ENCODE peak calls at places on chromosome 15, in seven cellular contexts. W, O, K, R, G, F and P are unnamed samples.

GRCh38 chr15:64776402-64776786 is 1.0 kb upstream of the RBPMS2 start:
- DNase-seq in W (no peak), O (no peak), K (no peak), R (no peak), G (no peak), F (no peak), P (peak; percentile 64)

GRCh38 chr15:57156210-57156887 is 220.0 kb upstream of the CGNL1 start:
- DNase-seq in W (no peak), O (no peak), K (no peak), R (no peak), G (no peak), F (no peak), P (no peak)

GRCh38 chr15:68383161-68384074 is 48.5 kb downstream of the ITGA11 start:
- DNase-seq in W (peak; percentile 48), O (no peak), K (peak; percentile 64), R (peak; percentile 57), G (peak; percentile 61), F (no peak), P (peak; percentile 49)

GRCh38 chr15:73593278-73594074 is 39.7 kb downstream of the NPTN start:
- DNase-seq in W (peak; percentile 53), O (no peak), K (peak; percentile 67), R (no peak), G (no peak), F (no peak), P (no peak)

GRCh38 chr15:45424429-45424828 is 46.1 kb upstream of the GATM start:
- DNase-seq in W (no peak), O (no peak), K (no peak), R (no peak), G (no peak), F (no peak), P (no peak)

GRCh38 chr15:83626171-83626802 is 27.6 kb upstream of the ADAMTSL3 start:
- DNase-seq in W (no peak), O (peak; percentile 76), K (peak; percentile 11), R (no peak), G (no peak), F (no peak), P (peak; percentile 69)

GRCh38 chr15:52527898-52528464 is 699 bp downstream of the MYO5A start:
- DNase-seq in W (no peak), O (no peak), K (peak; percentile 27), R (peak; percentile 19), G (peak; percentile 45), F (peak; percentile 23), P (peak; percentile 59)

GRCh38 chr15:48781002-48781401 is 29.9 kb downstream of the CEP152 start:
- DNase-seq in W (no peak), O (no peak), K (no peak), R (no peak), G (no peak), F (no peak), P (no peak)

GRCh38 chr15:93035953-93036810 is 52.8 kb downstream of the RGMA start:
- DNase-seq in W (peak; percentile 81), O (no peak), K (peak; percentile 53), R (no peak), G (peak; percentile 39), F (peak; percentile 12), P (no peak)

GRCh38 chr15:100897873-100898490 is 18.4 kb downstream of the ALDH1A3 start:
- DNase-seq in W (no peak), O (no peak), K (no peak), R (no peak), G (no peak), F (no peak), P (no peak)

GRCh38 chr15:58060575-58060974 is 4.9 kb downstream of the ALDH1A2 start:
- DNase-seq in W (no peak), O (no peak), K (no peak), R (no peak), G (no peak), F (no peak), P (no peak)

GRCh38 chr15:75153084-75153483 is 48.6 kb upstream of the C15orf39 start:
- DNase-seq in W (peak; percentile 40), O (no peak), K (peak; percentile 62), R (no peak), G (peak; percentile 55), F (no peak), P (no peak)

GRCh38 chr15:66937588-66937987 is 127.8 kb upstream of the SMAD3 start:
- DNase-seq in W (no peak), O (no peak), K (no peak), R (no peak), G (no peak), F (no peak), P (peak; percentile 8)

GRCh38 chr15:41827290-41827879 is 507 bp upstream of the JMJD7 start:
- DNase-seq in W (peak; percentile 60), O (no peak), K (no peak), R (peak; percentile 51), G (no peak), F (peak; percentile 13), P (no peak)

GRCh38 chr15:94934440-94934839 is 703.1 kb downstream of the MCTP2 start:
- DNase-seq in W (no peak), O (no peak), K (no peak), R (no peak), G (no peak), F (no peak), P (no peak)

GRCh38 chr15:41801850-41802455 is 25.9 kb upstream of the JMJD7 start:
- DNase-seq in W (no peak), O (peak; percentile 24), K (peak; percentile 20), R (no peak), G (no peak), F (no peak), P (no peak)

GRCh38 chr15:88391700-88392099 is 75.5 kb downstream of the MRPL46 start:
- DNase-seq in W (no peak), O (no peak), K (no peak), R (no peak), G (no peak), F (no peak), P (no peak)

GRCh38 chr15:92616621-92617179 is 38.9 kb downstream of the FAM174B start:
- DNase-seq in W (no peak), O (no peak), K (peak; percentile 17), R (no peak), G (no peak), F (no peak), P (peak; percentile 43)

GRCh38 chr15:76951161-76951714 is 19.7 kb downstream of the RCN2 start:
- DNase-seq in W (no peak), O (no peak), K (no peak), R (no peak), G (no peak), F (no peak), P (no peak)

GRCh38 chr15:63933522-63933921 is 99.8 kb upstream of the HERC1 start:
- DNase-seq in W (no peak), O (peak; percentile 12), K (peak; percentile 48), R (no peak), G (no peak), F (no peak), P (peak; percentile 79)

GRCh38 chr15:39792025-39792893 is 9.6 kb upstream of the FSIP1 start:
- DNase-seq in W (peak; percentile 12), O (no peak), K (no peak), R (no peak), G (no peak), F (no peak), P (no peak)

GRCh38 chr15:73388256-73388781 is 19.6 kb upstream of the HCN4 start:
- DNase-seq in W (no peak), O (peak; percentile 84), K (peak; percentile 75), R (no peak), G (peak; percentile 95), F (no peak), P (peak; percentile 85)

GRCh38 chr15:23596736-23597135 is 31.3 kb downstream of the MKRN3 start:
- DNase-seq in W (no peak), O (no peak), K (no peak), R (no peak), G (no peak), F (no peak), P (no peak)

GRCh38 chr15:69755571-69756310 is 303.1 kb downstream of the RPLP1 start:
- DNase-seq in W (peak; percentile 69), O (peak; percentile 91), K (peak; percentile 17), R (peak; percentile 50), G (no peak), F (peak; percentile 66), P (peak; percentile 67)